ENCODE peak calls at places on chromosomes 16 and 17, in five cellular contexts. One of them, this sample, is unnamed.

GRCh38 chr17:58208344-58208743 is 10.7 kb downstream of the MKS1 start:
- DNase-seq in mucosa of descending colon: no peak
- DNase-seq in A549: no peak
- DNase-seq in HFF-Myc: no peak
- DNase-seq in endothelial cell: no peak
- DNase-seq in this sample: no peak

GRCh38 chr17:13477180-13477611 is 124.5 kb downstream of the HS3ST3A1 start:
- DNase-seq in endothelial cell: no peak
- DNase-seq in A549: no peak
- DNase-seq in HFF-Myc: peak
- DNase-seq in mucosa of descending colon: no peak
- DNase-seq in this sample: no peak

GRCh38 chr16:7025616-7026190 is 306.9 kb upstream of the RBFOX1 start:
- DNase-seq in endothelial cell: peak
- DNase-seq in HFF-Myc: no peak
- DNase-seq in mucosa of descending colon: peak
- DNase-seq in A549: peak
- DNase-seq in this sample: peak

GRCh38 chr17:43402078-43402477 is 3.3 kb downstream of the ARL4D start:
- DNase-seq in HFF-Myc: no peak
- DNase-seq in A549: no peak
- DNase-seq in mucosa of descending colon: no peak
- DNase-seq in endothelial cell: no peak
- DNase-seq in this sample: no peak

GRCh38 chr17:79023886-79024771 is at the start of gene C1QTNF1:
- DNase-seq in A549: peak
- DNase-seq in mucosa of descending colon: peak
- DNase-seq in endothelial cell: peak
- DNase-seq in HFF-Myc: no peak
- DNase-seq in this sample: peak

GRCh38 chr17:82590216-82590615 is 58.0 kb downstream of the WDR45B start:
- DNase-seq in A549: no peak
- DNase-seq in endothelial cell: no peak
- DNase-seq in HFF-Myc: no peak
- DNase-seq in mucosa of descending colon: peak
- DNase-seq in this sample: no peak

GRCh38 chr16:89266521-89267134 is 49.1 kb downstream of the ZNF778 start:
- DNase-seq in endothelial cell: no peak
- DNase-seq in A549: no peak
- DNase-seq in HFF-Myc: no peak
- DNase-seq in mucosa of descending colon: peak
- DNase-seq in this sample: no peak

GRCh38 chr16:64952177-64952576 is 169.7 kb downstream of the CDH11 start:
- DNase-seq in endothelial cell: no peak
- DNase-seq in HFF-Myc: peak
- DNase-seq in A549: peak
- DNase-seq in mucosa of descending colon: no peak
- DNase-seq in this sample: no peak

DNA sequence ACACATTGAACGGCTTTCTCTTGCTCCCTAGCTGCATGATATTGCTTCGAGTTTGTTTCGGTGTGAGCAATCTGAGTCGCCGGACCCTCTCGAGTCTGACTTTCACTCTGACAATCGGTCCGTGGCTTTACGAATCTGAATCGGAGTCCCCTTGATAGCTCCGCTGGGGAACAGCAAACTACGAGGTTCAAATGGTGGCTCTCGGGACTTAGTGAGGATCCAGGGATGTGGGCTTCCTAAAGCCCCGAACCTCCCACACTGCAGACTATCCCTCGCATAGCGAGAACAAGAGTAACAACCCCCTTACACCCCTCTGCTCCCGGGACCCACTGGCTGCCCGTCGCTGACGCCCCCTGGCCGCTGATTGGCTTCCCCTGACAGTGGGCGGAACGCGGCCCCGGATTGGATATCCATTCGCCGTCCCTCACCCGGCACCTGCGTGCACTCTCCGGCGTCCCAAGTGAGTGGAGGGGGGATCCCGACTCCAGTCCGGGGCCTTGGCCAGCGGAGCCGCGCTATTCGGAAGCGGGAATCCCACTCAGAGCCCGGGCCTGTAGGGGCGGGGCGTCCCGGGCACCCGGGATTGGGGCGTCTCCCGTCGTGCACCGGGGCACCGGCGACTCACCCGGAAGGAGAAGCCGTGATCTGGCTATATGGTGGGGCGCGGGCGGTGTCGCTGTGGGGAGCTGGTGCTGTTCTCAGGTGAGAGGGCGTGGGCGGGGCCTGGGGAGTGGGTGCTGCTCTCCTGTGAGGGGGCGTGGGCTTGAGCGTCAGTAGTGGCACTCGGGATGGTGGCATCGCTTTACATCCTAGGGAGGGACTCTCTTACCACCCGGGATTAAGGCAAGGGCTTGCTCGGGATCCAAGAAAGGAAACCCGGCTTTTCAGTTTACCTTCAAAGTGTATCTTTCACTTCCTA is at the start of gene SNX11:
- DNase-seq in endothelial cell: peak
- DNase-seq in HFF-Myc: peak
- DNase-seq in A549: peak
- DNase-seq in mucosa of descending colon: peak
- DNase-seq in this sample: peak
- TF ChIP-seq CTCF in endothelial cell: no peak
- TF ChIP-seq CTCF in HFF-Myc: no peak
- TF ChIP-seq CTCF in A549: no peak
- TF ChIP-seq CTCF in mucosa of descending colon: no peak
- TF ChIP-seq CTCF in this sample: no peak

GRCh38 chr16:75624921-75625334 is 1.8 kb upstream of the ADAT1 start:
- DNase-seq in A549: peak
- DNase-seq in mucosa of descending colon: no peak
- DNase-seq in HFF-Myc: no peak
- DNase-seq in endothelial cell: no peak
- DNase-seq in this sample: no peak

GRCh38 chr16:75620326-75621169 is 2.5 kb downstream of the ADAT1 start:
- DNase-seq in A549: no peak
- DNase-seq in mucosa of descending colon: no peak
- DNase-seq in HFF-Myc: no peak
- DNase-seq in endothelial cell: no peak
- DNase-seq in this sample: no peak

GRCh38 chr16:75618782-75619181 is 4.3 kb downstream of the ADAT1 start:
- DNase-seq in endothelial cell: no peak
- DNase-seq in A549: no peak
- DNase-seq in mucosa of descending colon: no peak
- DNase-seq in HFF-Myc: no peak
- DNase-seq in this sample: no peak

GRCh38 chr16:75622762-75623605 is at the start of gene ADAT1:
- DNase-seq in endothelial cell: peak
- DNase-seq in A549: peak
- DNase-seq in HFF-Myc: peak
- DNase-seq in mucosa of descending colon: peak
- DNase-seq in this sample: peak

GRCh38 chr16:75621170-75621477 is 2.0 kb downstream of the ADAT1 start:
- DNase-seq in endothelial cell: no peak
- DNase-seq in mucosa of descending colon: no peak
- DNase-seq in A549: peak
- DNase-seq in HFF-Myc: no peak
- DNase-seq in this sample: no peak
- TF ChIP-seq CTCF in endothelial cell: no peak
- TF ChIP-seq CTCF in mucosa of descending colon: peak
- TF ChIP-seq CTCF in A549: peak
- TF ChIP-seq CTCF in HFF-Myc: peak
- TF ChIP-seq CTCF in this sample: peak

GRCh38 chr17:80510132-80510531 is 33.7 kb upstream of the NPTX1 start:
- DNase-seq in A549: no peak
- DNase-seq in mucosa of descending colon: no peak
- DNase-seq in endothelial cell: no peak
- DNase-seq in HFF-Myc: no peak
- DNase-seq in this sample: no peak

GRCh38 chr17:80513201-80513600 is 31.4 kb upstream of the RPTOR start:
- DNase-seq in A549: no peak
- DNase-seq in HFF-Myc: no peak
- DNase-seq in mucosa of descending colon: no peak
- DNase-seq in endothelial cell: no peak
- DNase-seq in this sample: no peak

GRCh38 chr17:80512233-80512632 is 32.4 kb upstream of the RPTOR start:
- DNase-seq in mucosa of descending colon: no peak
- DNase-seq in HFF-Myc: no peak
- DNase-seq in endothelial cell: no peak
- DNase-seq in A549: peak
- DNase-seq in this sample: no peak

GRCh38 chr17:80510772-80511171 is 33.9 kb upstream of the RPTOR start:
- DNase-seq in HFF-Myc: no peak
- DNase-seq in mucosa of descending colon: no peak
- DNase-seq in A549: no peak
- DNase-seq in endothelial cell: no peak
- DNase-seq in this sample: no peak

DNA sequence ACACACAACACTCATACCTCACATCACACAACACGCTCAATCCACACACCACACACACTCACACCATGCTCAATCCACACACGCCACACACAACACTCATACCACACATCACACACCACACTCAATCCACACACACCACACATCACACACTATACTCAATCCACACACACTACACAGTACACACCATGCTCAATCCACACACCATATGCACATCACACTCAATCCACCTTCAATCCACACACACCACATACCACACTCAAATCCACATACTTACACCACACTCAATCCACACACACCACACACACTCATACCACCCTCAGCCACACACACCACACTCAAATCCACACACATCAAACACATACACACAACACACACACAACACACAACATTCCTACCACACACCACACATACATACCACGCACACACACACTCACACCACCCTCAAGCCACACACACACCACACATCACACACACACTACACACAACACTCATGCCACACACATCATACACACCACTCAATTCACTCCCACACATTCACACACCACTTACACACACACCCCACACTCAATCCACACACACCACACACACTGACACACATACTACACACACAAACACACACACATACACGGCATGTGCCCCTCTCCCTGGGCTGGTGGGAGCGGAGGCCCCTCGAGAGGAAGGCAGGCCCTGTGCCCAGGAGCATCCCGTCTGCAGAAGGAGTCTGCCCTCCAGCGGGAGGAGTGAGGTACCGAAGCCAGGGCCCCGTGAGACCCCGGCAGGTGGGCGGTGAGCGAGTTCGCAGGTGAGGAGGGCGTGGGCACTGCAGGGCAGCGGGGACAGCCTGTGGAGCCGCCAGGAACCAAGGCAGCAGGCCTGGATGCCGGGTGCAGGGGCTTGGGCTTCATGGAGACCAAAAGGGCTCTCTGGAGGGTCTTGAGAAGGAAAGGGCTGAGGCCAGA is 33.1 kb upstream of the RPTOR start:
- DNase-seq in HFF-Myc: no peak
- DNase-seq in mucosa of descending colon: no peak
- DNase-seq in endothelial cell: no peak
- DNase-seq in A549: no peak
- DNase-seq in this sample: no peak
- TF ChIP-seq CTCF in HFF-Myc: no peak
- TF ChIP-seq CTCF in mucosa of descending colon: no peak
- TF ChIP-seq CTCF in endothelial cell: no peak
- TF ChIP-seq CTCF in A549: no peak
- TF ChIP-seq CTCF in this sample: peak

DNA sequence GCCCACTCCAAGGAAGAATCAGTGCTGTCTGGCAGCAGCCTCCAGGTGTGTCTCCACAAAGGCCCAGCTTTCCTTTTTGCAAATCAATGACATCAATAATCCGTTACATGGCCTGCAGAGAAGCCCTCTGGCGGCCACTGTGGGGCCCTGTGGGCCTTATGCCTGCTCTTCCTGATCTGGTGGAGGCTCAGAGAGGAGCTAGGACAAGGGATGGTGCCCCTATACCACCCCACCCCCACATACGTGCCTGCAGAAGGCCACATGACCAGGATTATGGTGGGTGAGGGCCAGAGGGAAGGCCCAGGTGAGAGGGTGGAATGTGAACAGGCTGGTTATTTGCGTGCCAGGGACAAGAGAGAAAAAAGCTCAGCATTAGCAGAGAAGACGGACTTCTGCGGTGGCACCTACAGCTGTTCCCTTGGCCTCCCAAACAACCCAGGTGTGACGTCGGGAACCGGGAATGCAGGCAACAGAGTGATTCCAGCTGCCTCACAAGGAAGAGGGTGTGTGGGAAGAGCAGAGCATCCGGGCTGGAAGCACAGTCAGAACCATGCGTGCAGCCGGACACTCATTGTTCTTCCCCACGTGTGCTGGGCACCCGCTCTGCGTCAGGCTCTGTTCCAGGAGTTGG is 22.5 kb downstream of the EIF4A3 start:
- DNase-seq in A549: peak
- DNase-seq in mucosa of descending colon: no peak
- DNase-seq in endothelial cell: peak
- DNase-seq in HFF-Myc: no peak
- DNase-seq in this sample: peak
- TF ChIP-seq CTCF in A549: peak
- TF ChIP-seq CTCF in mucosa of descending colon: no peak
- TF ChIP-seq CTCF in endothelial cell: no peak
- TF ChIP-seq CTCF in HFF-Myc: peak
- TF ChIP-seq CTCF in this sample: peak

GRCh38 chr17:74738051-74738996 is 1.3 kb downstream of the RAB37 start:
- DNase-seq in A549: peak
- DNase-seq in mucosa of descending colon: peak
- DNase-seq in HFF-Myc: no peak
- DNase-seq in endothelial cell: no peak
- DNase-seq in this sample: no peak

GRCh38 chr17:74739227-74739831 is 2.3 kb downstream of the RAB37 start:
- DNase-seq in mucosa of descending colon: peak
- DNase-seq in A549: no peak
- DNase-seq in HFF-Myc: no peak
- DNase-seq in endothelial cell: no peak
- DNase-seq in this sample: no peak

GRCh38 chr17:74736423-74737298 is at the start of gene RAB37:
- DNase-seq in A549: peak
- DNase-seq in mucosa of descending colon: peak
- DNase-seq in endothelial cell: peak
- DNase-seq in HFF-Myc: no peak
- DNase-seq in this sample: peak

GRCh38 chr17:74734256-74734655 is 2.8 kb upstream of the RAB37 start:
- DNase-seq in A549: no peak
- DNase-seq in mucosa of descending colon: no peak
- DNase-seq in endothelial cell: no peak
- DNase-seq in HFF-Myc: no peak
- DNase-seq in this sample: no peak

DNA sequence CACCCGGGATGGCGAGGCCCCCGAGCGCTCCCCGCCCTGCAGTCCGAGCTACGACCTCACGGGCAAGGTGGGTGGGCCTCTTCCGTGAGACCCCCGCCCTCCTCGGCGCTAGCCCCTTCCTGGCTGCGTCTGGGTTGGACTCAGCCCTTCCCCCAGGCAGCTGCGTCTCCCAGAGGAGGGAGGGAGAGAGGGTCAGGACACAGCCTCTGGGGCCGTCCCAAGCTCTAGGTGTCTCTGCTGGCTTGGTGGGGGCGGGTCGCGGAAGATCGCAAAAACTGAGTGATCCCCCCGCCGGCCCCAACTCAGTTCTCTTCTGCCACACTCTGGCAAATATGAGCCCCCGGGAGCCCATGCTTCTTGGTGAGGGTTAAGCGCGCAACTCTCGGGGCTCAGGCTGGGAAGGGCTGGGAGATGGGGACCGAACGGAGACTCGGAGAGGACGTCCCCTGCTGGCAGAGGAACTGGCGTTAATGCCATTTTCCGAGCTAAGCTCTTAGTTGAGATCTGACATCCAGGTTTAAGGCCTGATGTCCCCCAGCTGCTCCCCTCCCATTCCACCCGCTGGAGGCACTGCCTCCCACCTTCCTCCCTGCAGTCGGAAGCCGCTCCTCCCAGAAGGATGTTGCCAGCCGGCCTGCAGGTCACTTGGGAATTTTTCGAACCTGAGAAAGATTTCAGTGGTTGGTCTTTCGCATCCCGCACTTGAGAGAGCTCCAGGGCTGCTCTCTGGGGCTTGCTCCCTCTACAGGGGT is 419 bp downstream of the RAB37 start:
- DNase-seq in mucosa of descending colon: peak
- DNase-seq in endothelial cell: peak
- DNase-seq in HFF-Myc: no peak
- DNase-seq in A549: peak
- DNase-seq in this sample: no peak
- TF ChIP-seq CTCF in mucosa of descending colon: no peak
- TF ChIP-seq CTCF in endothelial cell: peak
- TF ChIP-seq CTCF in HFF-Myc: peak
- TF ChIP-seq CTCF in A549: peak
- TF ChIP-seq CTCF in this sample: peak